ENCODE peak calls at places on chromosomes 7 and 10, in seven cellular contexts. I is GM12878, L is fibroblast of the conjunctiva, M is thoracic aorta, Z is NCI-H1092, W is choroid plexus epithelial cell, G is endothelial cell. K is an unnamed sample.

GRCh38 chr7:134552105-134552504 is 3.2 kb downstream of the AKR1B15 start:
- DNase-seq in I (no peak), L (no peak), M (no peak), Z (no peak), W (peak), G (peak), K (no peak)

GRCh38 chr7:141695803-141696289 is 6.1 kb downstream of the DENND11 start:
- DNase-seq in I (no peak), L (no peak), M (no peak), Z (no peak), W (no peak), G (no peak), K (no peak)

GRCh38 chr10:60666221-60666620 is 112.1 kb upstream of the CDK1 start:
- DNase-seq in I (no peak), L (no peak), M (no peak), Z (no peak), W (peak), G (no peak), K (no peak)

GRCh38 chr7:94509879-94510581 is 421 bp downstream of the CASD1 start:
- DNase-seq in I (peak), L (peak), M (no peak), Z (peak), W (peak), G (peak), K (peak)

GRCh38 chr7:12475362-12476063 is 71.8 kb upstream of the VWDE start:
- DNase-seq in I (no peak), L (no peak), M (no peak), Z (no peak), W (peak), G (no peak), K (no peak)

GRCh38 chr7:158765020-158765419 is 60.4 kb upstream of the NCAPG2 start:
- DNase-seq in I (no peak), L (no peak), M (no peak), Z (no peak), W (no peak), G (no peak), K (no peak)

GRCh38 chr7:541661-542060 is 22.0 kb upstream of the PDGFA start:
- DNase-seq in I (no peak), L (no peak), M (no peak), Z (no peak), W (no peak), G (no peak), K (no peak)

GRCh38 chr7:114943953-114944741 is 22.3 kb downstream of the MDFIC start:
- DNase-seq in I (no peak), L (no peak), M (no peak), Z (no peak), W (no peak), G (no peak), K (no peak)

GRCh38 chr7:29976265-29976664 is 13.3 kb downstream of the SCRN1 start:
- DNase-seq in I (no peak), L (no peak), M (no peak), Z (no peak), W (peak), G (no peak), K (no peak)

GRCh38 chr7:683526-684205 is 42.8 kb upstream of the DNAAF5 start:
- DNase-seq in I (no peak), L (no peak), M (no peak), Z (no peak), W (no peak), G (no peak), K (no peak)

GRCh38 chr7:301291-302053 is 11.5 kb downstream of the FOXL3 start:
- DNase-seq in I (no peak), L (no peak), M (no peak), Z (no peak), W (no peak), G (no peak), K (no peak)

GRCh38 chr10:5596611-5597341 is 69.6 kb downstream of the ASB13 start:
- DNase-seq in I (no peak), L (no peak), M (no peak), Z (no peak), W (no peak), G (no peak), K (no peak)

GRCh38 chr10:23037561-23037960 is 57.8 kb upstream of the MSRB2 start:
- DNase-seq in I (no peak), L (no peak), M (no peak), Z (no peak), W (no peak), G (no peak), K (no peak)

GRCh38 chr7:55129409-55130078 is 110.7 kb downstream of the EGFR start:
- DNase-seq in I (no peak), L (no peak), M (no peak), Z (no peak), W (peak), G (no peak), K (no peak)

GRCh38 chr7:36747969-36748574 is 23.8 kb upstream of the AOAH start:
- DNase-seq in I (no peak), L (no peak), M (no peak), Z (no peak), W (peak), G (no peak), K (no peak)

GRCh38 chr10:112000466-112000865 is 183.1 kb downstream of the GPAM start:
- DNase-seq in I (no peak), L (no peak), M (no peak), Z (no peak), W (no peak), G (no peak), K (no peak)

GRCh38 chr7:134855467-134855866 is 76.0 kb downstream of the CALD1 start:
- DNase-seq in I (no peak), L (peak), M (no peak), Z (no peak), W (peak), G (no peak), K (no peak)

GRCh38 chr7:26681819-26682418 is 182.5 kb downstream of the SKAP2 start:
- DNase-seq in I (no peak), L (no peak), M (no peak), Z (peak), W (peak), G (no peak), K (peak)

GRCh38 chr10:62098278-62099121 is 170.1 kb downstream of the RTKN2 start:
- DNase-seq in I (no peak), L (no peak), M (no peak), Z (no peak), W (no peak), G (no peak), K (no peak)

GRCh38 chr7:7868245-7868899 is 100.2 kb upstream of the GLCCI1 start:
- DNase-seq in I (no peak), L (no peak), M (no peak), Z (no peak), W (no peak), G (no peak), K (no peak)

GRCh38 chr10:110927461-110927860 is 8.1 kb downstream of the SHOC2 start:
- DNase-seq in I (no peak), L (no peak), M (no peak), Z (no peak), W (no peak), G (no peak), K (no peak)